ENCODE peak calls at places on chromosomes 11 and 22, in nine cellular contexts. X is KG1; U is activated CD4-positive, alpha-beta T cell treated with anti-CD3 and anti-CD28 coated beads, Interleukin-2, amount 10 ng/mL, durations not matched to agents 7 days and 5 days; V is effector CD4-positive, alpha-beta T cell; R is GDM1; Z is naive thymus-derived CD4-positive, alpha-beta T cell; K is foreskin fibroblast; B is COR-L47; J is amygdala. A is an unnamed sample.

GRCh38 chr22:47810505-47811500 is 1048.4 kb downstream of the TBC1D22A start:
- DNase-seq in R (no peak), Z (no peak), B (no peak), K (no peak), U (no peak), V (no peak), X (no peak), J (no peak), A (no peak)

GRCh38 chr11:45412033-45412432 is 125.9 kb upstream of the SYT13 start:
- DNase-seq in Z (no peak), K (no peak), R (no peak), J (no peak), X (no peak), U (no peak), B (no peak), V (no peak), A (no peak)

GRCh38 chr11:44277097-44278090 is 32.5 kb downstream of the ALX4 start:
- DNase-seq in B (no peak), K (no peak), J (no peak), X (no peak), Z (no peak), V (no peak), R (no peak), U (no peak), A (no peak)

GRCh38 chr22:46626911-46627805 is 7.0 kb downstream of the GRAMD4 start:
- DNase-seq in B (no peak), X (no peak), U (no peak), K (no peak), V (no peak), Z (no peak), J (no peak), R (no peak), A (no peak)

GRCh38 chr11:40280161-40281054 is 1179.0 kb downstream of the LRRC4C start:
- DNase-seq in J (no peak), Z (no peak), X (no peak), K (no peak), B (no peak), U (no peak), V (no peak), R (no peak), A (no peak)

GRCh38 chr22:17164392-17165024 is 5.4 kb upstream of the HDHD5 start:
- DNase-seq in V (no peak), J (no peak), K (no peak), Z (no peak), X (no peak), R (no peak), U (no peak), B (no peak), A (no peak)

GRCh38 chr22:45262931-45263789 is 21.6 kb upstream of the UPK3A start:
- DNase-seq in J (no peak), U (no peak), R (peak), V (no peak), K (no peak), Z (no peak), X (peak), B (no peak), A (no peak)

GRCh38 chr22:32340437-32340836 is 17.2 kb upstream of the RFPL3 start:
- DNase-seq in X (no peak), Z (no peak), U (no peak), B (no peak), R (no peak), V (no peak), K (no peak), J (no peak), A (no peak)

GRCh38 chr11:32334822-32335221 is 100.5 kb downstream of the WT1 start:
- DNase-seq in U (no peak), Z (no peak), R (no peak), X (no peak), B (no peak), J (no peak), V (no peak), K (no peak), A (no peak)

GRCh38 chr11:132423266-132423665 is 1052.9 kb downstream of the NTM start:
- DNase-seq in U (no peak), R (no peak), Z (no peak), X (no peak), J (no peak), K (no peak), B (peak), V (no peak), A (no peak)

GRCh38 chr11:18714443-18714780 is 11.6 kb downstream of the IGSF22 start:
- DNase-seq in J (no peak), U (no peak), Z (no peak), V (no peak), X (no peak), R (no peak), K (no peak), B (no peak), A (no peak)

GRCh38 chr11:65102142-65103095 is 6.4 kb downstream of the VPS51 start:
- DNase-seq in Z (no peak), J (no peak), B (no peak), U (no peak), X (no peak), R (no peak), V (no peak), K (no peak), A (no peak)